ENCODE peak calls at places on chromosomes 6 and 20, in six cellular contexts. S is IMR-90, G is neuronal stem cell, H is mesendoderm, J is H1, B is mesenchymal stem cell. F is an unnamed sample.

GRCh38 chr6:27553123-27553904 is 80.4 kb upstream of the ZNF184 start:
- DNase-seq in S (peak; percentile 57), G (no peak), H (peak; percentile 98), J (peak; percentile 94), B (peak; percentile 51), F (peak; percentile 81)

GRCh38 chr20:24603454-24603853 is 134.0 kb downstream of the SYNDIG1 start:
- DNase-seq in S (no peak), G (no peak), H (no peak), J (peak; percentile 26), B (no peak), F (no peak)

GRCh38 chr6:142935553-142936517 is 9.1 kb downstream of the HIVEP2 start:
- DNase-seq in S (no peak), G (no peak), H (no peak), J (no peak), B (no peak), F (no peak)

GRCh38 chr6:72850469-72850868 is 228.6 kb downstream of the KCNQ5 start:
- DNase-seq in S (no peak), G (no peak), H (peak; percentile 52), J (no peak), B (no peak), F (no peak)

GRCh38 chr20:22411568-22412450 is 172.6 kb downstream of the FOXA2 start:
- DNase-seq in S (no peak), G (no peak), H (peak; percentile 82), J (no peak), B (no peak), F (no peak)

GRCh38 chr20:21681219-21681931 is 24.1 kb upstream of the PAX1 start:
- DNase-seq in S (no peak), G (no peak), H (no peak), J (no peak), B (no peak), F (no peak)

GRCh38 chr6:36827261-36828079 is 11.8 kb downstream of the CPNE5 start:
- DNase-seq in S (peak; percentile 70), G (no peak), H (no peak), J (no peak), B (peak; percentile 87), F (no peak)

GRCh38 chr6:52389264-52389625 is 27.3 kb downstream of the PAQR8 start:
- DNase-seq in S (peak; percentile 11), G (no peak), H (no peak), J (no peak), B (no peak), F (no peak)

GRCh38 chr20:44166477-44166876 is 20.5 kb downstream of the JPH2 start:
- DNase-seq in S (peak; percentile 12), G (no peak), H (peak; percentile 50), J (no peak), B (peak; percentile 88), F (no peak)

GRCh38 chr20:32155017-32155965 is 45.8 kb downstream of the TM9SF4 start:
- DNase-seq in S (peak; percentile 88), G (peak; percentile 48), H (peak; percentile 83), J (peak; percentile 62), B (peak; percentile 92), F (peak; percentile 72)

GRCh38 chr6:33425668-33426577 is 6.1 kb downstream of the SYNGAP1 start:
- DNase-seq in S (peak; percentile 75), G (peak; percentile 74), H (peak; percentile 92), J (peak; percentile 93), B (peak; percentile 87), F (peak; percentile 91)

GRCh38 chr6:138815797-138816528 is 20.1 kb downstream of the ECT2L start:
- DNase-seq in S (peak; percentile 79), G (peak; percentile 40), H (peak; percentile 74), J (no peak), B (peak; percentile 81), F (no peak)

GRCh38 chr6:2164481-2164880 is 80.9 kb downstream of the GMDS start:
- DNase-seq in S (no peak), G (no peak), H (no peak), J (no peak), B (no peak), F (no peak)

GRCh38 chr6:125899726-125900182 is 56.8 kb upstream of the HINT3 start:
- DNase-seq in S (no peak), G (no peak), H (peak; percentile 46), J (no peak), B (no peak), F (peak; percentile 32)

GRCh38 chr6:35980991-35981645 is 43.3 kb downstream of the SLC26A8 start:
- DNase-seq in S (peak; percentile 11), G (no peak), H (no peak), J (no peak), B (no peak), F (no peak)

GRCh38 chr6:84457276-84457675 is 229.8 kb upstream of the CEP162 start:
- DNase-seq in S (no peak), G (no peak), H (peak; percentile 3), J (no peak), B (no peak), F (no peak)

GRCh38 chr20:58647814-58648501 is 3.1 kb upstream of the STX16 start:
- DNase-seq in S (peak; percentile 82), G (no peak), H (no peak), J (peak; percentile 43), B (no peak), F (no peak)

GRCh38 chr6:12605888-12606345 is 110.7 kb upstream of the PHACTR1 start:
- DNase-seq in S (peak; percentile 75), G (peak; percentile 48), H (peak; percentile 82), J (peak; percentile 55), B (peak; percentile 73), F (peak; percentile 57)

GRCh38 chr6:93678841-93679454 is 259.6 kb upstream of the EPHA7 start:
- DNase-seq in S (no peak), G (no peak), H (no peak), J (no peak), B (peak; percentile 47), F (no peak)

GRCh38 chr20:35246723-35247122 is 20.2 kb downstream of the MMP24 start:
- DNase-seq in S (no peak), G (no peak), H (no peak), J (no peak), B (no peak), F (no peak)

GRCh38 chr6:157885211-157885788 is 62.3 kb downstream of the SNX9 start:
- DNase-seq in S (no peak), G (no peak), H (no peak), J (no peak), B (no peak), F (no peak)
- H3K23ac ChIP-seq in S (no peak overlapping the region), G (no peak overlapping the region), H (no peak overlapping the region), J (no peak overlapping the region), B (no peak overlapping the region), F (no peak overlapping the region)

GRCh38 chr6:106764353-106764980 is 135.1 kb downstream of the QRSL1 start:
- DNase-seq in S (no peak), G (no peak), H (no peak), J (no peak), B (no peak), F (no peak)

GRCh38 chr6:106763361-106763760 is 134.0 kb downstream of the QRSL1 start:
- DNase-seq in S (no peak), G (no peak), H (no peak), J (no peak), B (no peak), F (no peak)

GRCh38 chr6:106767271-106767670 is 137.9 kb downstream of the QRSL1 start:
- DNase-seq in S (no peak), G (no peak), H (no peak), J (no peak), B (no peak), F (no peak)

GRCh38 chr6:106766201-106766600 is 136.8 kb downstream of the QRSL1 start:
- DNase-seq in S (no peak), G (no peak), H (no peak), J (no peak), B (no peak), F (no peak)

GRCh38 chr6:106765496-106765895 is 136.1 kb downstream of the QRSL1 start:
- DNase-seq in S (no peak), G (no peak), H (no peak), J (no peak), B (no peak), F (no peak)
- H3K23ac ChIP-seq in S (no peak overlapping the region), G (no peak overlapping the region), H (no peak overlapping the region), J (no peak overlapping the region), B (no peak overlapping the region), F (no peak overlapping the region)

DNA sequence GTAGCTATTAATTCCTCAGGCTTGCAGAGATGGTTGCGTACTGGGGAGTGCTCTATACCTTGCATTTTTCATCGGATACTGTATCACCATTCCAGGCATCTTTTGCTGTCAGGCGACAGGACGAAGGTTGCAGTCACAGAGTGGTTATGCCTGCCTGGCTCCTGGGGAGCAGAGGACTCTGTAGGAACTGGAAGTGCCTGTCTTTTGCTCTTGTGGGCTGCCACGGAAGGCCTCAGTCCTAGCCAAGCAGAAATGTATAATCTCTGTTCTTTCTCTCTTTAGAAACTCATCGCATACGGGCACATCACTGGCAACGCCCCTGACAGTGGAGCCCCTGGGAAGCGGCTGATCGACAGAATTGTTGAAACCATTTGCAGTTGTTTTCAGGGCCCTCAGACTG is 29.5 kb downstream of the ARFGEF2 start:
- DNase-seq in S (no peak), G (no peak), H (no peak), J (no peak), B (no peak), F (no peak)
- H3K23ac ChIP-seq in S (no peak overlapping the region), G (no peak overlapping the region), H (no peak overlapping the region), J (no peak overlapping the region), B (no peak overlapping the region), F (no peak overlapping the region)

GRCh38 chr20:63336232-63336752 is 24.9 kb downstream of the CHRNA4 start:
- DNase-seq in S (no peak), G (no peak), H (no peak), J (no peak), B (no peak), F (no peak)
- H3K23ac ChIP-seq in S (no peak overlapping the region), G (peak overlapping the region; percentile 86), H (no peak overlapping the region), J (no peak overlapping the region), B (no peak overlapping the region), F (peak overlapping the region; percentile 98)

GRCh38 chr6:166932116-166932515 is 24.2 kb downstream of the RNASET2 start:
- DNase-seq in S (no peak), G (no peak), H (no peak), J (no peak), B (no peak), F (no peak)

GRCh38 chr6:166928644-166929515 is 27.5 kb downstream of the RNASET2 start:
- DNase-seq in S (no peak), G (no peak), H (no peak), J (no peak), B (no peak), F (no peak)

GRCh38 chr6:166931426-166931970 is 24.9 kb downstream of the RNASET2 start:
- DNase-seq in S (no peak), G (no peak), H (no peak), J (no peak), B (no peak), F (no peak)

GRCh38 chr6:166929534-166930189 is 26.7 kb downstream of the RNASET2 start:
- DNase-seq in S (no peak), G (no peak), H (no peak), J (no peak), B (no peak), F (no peak)

DNA sequence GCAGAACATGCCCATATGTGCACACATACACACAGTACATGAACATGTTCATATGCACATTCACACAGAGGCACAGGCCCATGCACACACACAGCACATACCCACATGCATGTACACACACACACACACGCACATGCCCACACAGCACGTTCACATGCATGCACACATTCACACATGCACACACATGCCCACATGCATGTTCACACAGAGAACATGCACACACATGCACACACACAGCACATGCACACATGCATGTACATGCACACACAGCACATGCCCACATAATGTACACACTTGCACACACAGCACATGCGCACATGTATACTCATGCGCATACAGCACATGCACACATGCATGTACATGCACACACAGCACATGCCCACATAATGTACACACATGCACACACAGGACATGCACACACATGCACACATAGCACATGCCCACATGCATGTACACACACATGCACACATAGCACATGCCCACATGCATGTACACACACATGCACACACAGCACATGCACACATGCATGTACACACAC is 25.9 kb downstream of the RNASET2 start:
- DNase-seq in S (no peak), G (no peak), H (no peak), J (no peak), B (no peak), F (no peak)
- H3K23ac ChIP-seq in S (no peak overlapping the region), G (peak overlapping the region; percentile 53), H (no peak overlapping the region), J (no peak overlapping the region), B (no peak overlapping the region), F (no peak overlapping the region)

F was measured in H9.